ENCODE peak calls at places on chromosome 21, in eight cellular contexts. One of them, this sample, is unnamed.
A peak's percentile ranks its signal among the peaks of the same experiment; 100 is the strongest.

GRCh38 chr21:36022704-36023103 is 37.6 kb downstream of the SETD4 start:
- DNase-seq in psoas muscle: no peak
- DNase-seq in left ventricle myocardium inferior: no peak
- DNase-seq in upper lobe of left lung: no peak
- DNase-seq in left lung: no peak
- DNase-seq in mammary epithelial cell: no peak
- DNase-seq in CD4-positive, alpha-beta memory T cell: no peak
- DNase-seq in lung: no peak
- DNase-seq in this sample: no peak

GRCh38 chr21:39472786-39473185 is 21.0 kb downstream of the SH3BGR start:
- DNase-seq in left lung: no peak
- DNase-seq in CD4-positive, alpha-beta memory T cell: no peak
- DNase-seq in psoas muscle: no peak
- DNase-seq in lung: no peak
- DNase-seq in mammary epithelial cell: no peak
- DNase-seq in left ventricle myocardium inferior: no peak
- DNase-seq in upper lobe of left lung: no peak
- DNase-seq in this sample: no peak

GRCh38 chr21:37071561-37072238 is 1.2 kb downstream of the PIGP start:
- DNase-seq in left lung: peak; percentile 64
- DNase-seq in lung: peak; percentile 57
- DNase-seq in psoas muscle: peak; percentile 83
- DNase-seq in left ventricle myocardium inferior: peak; percentile 46
- DNase-seq in upper lobe of left lung: peak; percentile 79
- DNase-seq in mammary epithelial cell: peak; percentile 57
- DNase-seq in CD4-positive, alpha-beta memory T cell: no peak
- DNase-seq in this sample: no peak

GRCh38 chr21:31161157-31161556 is 122.9 kb upstream of the KRTAP19-8 start:
- DNase-seq in left lung: no peak
- DNase-seq in psoas muscle: no peak
- DNase-seq in left ventricle myocardium inferior: no peak
- DNase-seq in CD4-positive, alpha-beta memory T cell: no peak
- DNase-seq in mammary epithelial cell: peak; percentile 71
- DNase-seq in lung: no peak
- DNase-seq in upper lobe of left lung: no peak
- DNase-seq in this sample: no peak

GRCh38 chr21:41668686-41669532 is 97.9 kb downstream of the RIPK4 start:
- DNase-seq in psoas muscle: no peak
- DNase-seq in mammary epithelial cell: no peak
- DNase-seq in upper lobe of left lung: no peak
- DNase-seq in left lung: no peak
- DNase-seq in lung: no peak
- DNase-seq in CD4-positive, alpha-beta memory T cell: no peak
- DNase-seq in left ventricle myocardium inferior: no peak
- DNase-seq in this sample: no peak

GRCh38 chr21:38355353-38355752 is 98.6 kb downstream of the KCNJ15 start:
- DNase-seq in upper lobe of left lung: no peak
- DNase-seq in lung: no peak
- DNase-seq in psoas muscle: no peak
- DNase-seq in left lung: no peak
- DNase-seq in CD4-positive, alpha-beta memory T cell: no peak
- DNase-seq in left ventricle myocardium inferior: no peak
- DNase-seq in mammary epithelial cell: no peak
- DNase-seq in this sample: no peak

GRCh38 chr21:29293495-29293894 is 5.2 kb upstream of the BACH1 start:
- DNase-seq in left lung: no peak
- DNase-seq in left ventricle myocardium inferior: no peak
- DNase-seq in CD4-positive, alpha-beta memory T cell: no peak
- DNase-seq in mammary epithelial cell: no peak
- DNase-seq in psoas muscle: no peak
- DNase-seq in lung: no peak
- DNase-seq in upper lobe of left lung: no peak
- DNase-seq in this sample: no peak

GRCh38 chr21:28337319-28337718 is 655.4 kb downstream of the LTN1 start:
- DNase-seq in left ventricle myocardium inferior: no peak
- DNase-seq in mammary epithelial cell: peak; percentile 30
- DNase-seq in left lung: no peak
- DNase-seq in psoas muscle: no peak
- DNase-seq in CD4-positive, alpha-beta memory T cell: no peak
- DNase-seq in lung: no peak
- DNase-seq in upper lobe of left lung: no peak
- DNase-seq in this sample: no peak

GRCh38 chr21:36806103-36806502 is 107.2 kb downstream of the SIM2 start:
- DNase-seq in left lung: no peak
- DNase-seq in CD4-positive, alpha-beta memory T cell: no peak
- DNase-seq in upper lobe of left lung: no peak
- DNase-seq in lung: no peak
- DNase-seq in psoas muscle: no peak
- DNase-seq in mammary epithelial cell: no peak
- DNase-seq in left ventricle myocardium inferior: no peak
- DNase-seq in this sample: no peak

GRCh38 chr21:27837933-27838332 is 871.0 kb upstream of the ADAMTS5 start:
- DNase-seq in mammary epithelial cell: no peak
- DNase-seq in CD4-positive, alpha-beta memory T cell: no peak
- DNase-seq in lung: no peak
- DNase-seq in upper lobe of left lung: no peak
- DNase-seq in left ventricle myocardium inferior: no peak
- DNase-seq in psoas muscle: no peak
- DNase-seq in left lung: no peak
- DNase-seq in this sample: no peak

GRCh38 chr21:17730782-17731181 is 88.4 kb downstream of the C21orf91 start:
- DNase-seq in psoas muscle: no peak
- DNase-seq in mammary epithelial cell: peak; percentile 16
- DNase-seq in left lung: no peak
- DNase-seq in lung: no peak
- DNase-seq in upper lobe of left lung: no peak
- DNase-seq in left ventricle myocardium inferior: no peak
- DNase-seq in CD4-positive, alpha-beta memory T cell: no peak
- DNase-seq in this sample: no peak

GRCh38 chr21:38716942-38717341 is 88.8 kb upstream of the ETS2 start:
- DNase-seq in left ventricle myocardium inferior: no peak
- DNase-seq in mammary epithelial cell: peak; percentile 17
- DNase-seq in upper lobe of left lung: no peak
- DNase-seq in left lung: no peak
- DNase-seq in psoas muscle: no peak
- DNase-seq in CD4-positive, alpha-beta memory T cell: no peak
- DNase-seq in lung: no peak
- DNase-seq in this sample: no peak

GRCh38 chr21:24217141-24217540 is 1390.1 kb downstream of the MRPL39 start:
- DNase-seq in lung: no peak
- DNase-seq in left lung: no peak
- DNase-seq in CD4-positive, alpha-beta memory T cell: no peak
- DNase-seq in mammary epithelial cell: no peak
- DNase-seq in upper lobe of left lung: no peak
- DNase-seq in psoas muscle: no peak
- DNase-seq in left ventricle myocardium inferior: no peak
- DNase-seq in this sample: no peak
- H3K9me3 ChIP-seq in lung: no peaks in the 10 kb centered on the region
- H3K9me3 ChIP-seq in left lung: no peaks in the 10 kb centered on the region
- H3K9me3 ChIP-seq in CD4-positive, alpha-beta memory T cell: no peaks in the 10 kb centered on the region
- H3K9me3 ChIP-seq in mammary epithelial cell: peaks cover 14% of the 10 kb centered on the region
- H3K9me3 ChIP-seq in upper lobe of left lung: no peaks in the 10 kb centered on the region
- H3K9me3 ChIP-seq in psoas muscle: no peaks in the 10 kb centered on the region
- H3K9me3 ChIP-seq in left ventricle myocardium inferior: no peaks in the 10 kb centered on the region
- H3K9me3 ChIP-seq in this sample: no peaks in the 10 kb centered on the region

DNA sequence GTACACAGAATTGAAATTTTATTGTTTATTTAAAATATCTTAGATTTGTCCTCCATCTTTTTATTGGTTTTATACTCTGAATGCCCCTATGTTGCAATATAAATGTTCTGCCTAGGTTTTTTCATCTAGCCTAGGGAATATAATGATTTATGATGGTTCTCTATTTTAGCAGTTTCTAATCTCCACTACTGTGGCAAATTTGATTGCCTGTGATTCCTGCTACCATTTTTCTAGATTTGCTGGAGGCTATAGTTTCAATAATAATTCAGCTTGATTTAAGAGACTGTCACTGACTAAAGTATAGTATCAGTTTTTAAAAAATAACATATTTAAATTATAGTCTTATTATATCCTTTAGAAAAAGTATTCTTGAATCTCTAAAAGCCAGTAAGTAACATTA is 90.5 kb downstream of the USP25 start:
- DNase-seq in CD4-positive, alpha-beta memory T cell: no peak
- DNase-seq in lung: no peak
- DNase-seq in psoas muscle: no peak
- DNase-seq in upper lobe of left lung: no peak
- DNase-seq in mammary epithelial cell: no peak
- DNase-seq in left ventricle myocardium inferior: no peak
- DNase-seq in left lung: no peak
- DNase-seq in this sample: no peak
- H3K9me3 ChIP-seq in CD4-positive, alpha-beta memory T cell: no peaks in the 10 kb centered on the region
- H3K9me3 ChIP-seq in lung: peaks cover under 1% of the 10 kb centered on the region
- H3K9me3 ChIP-seq in psoas muscle: no peaks in the 10 kb centered on the region
- H3K9me3 ChIP-seq in upper lobe of left lung: no peaks in the 10 kb centered on the region
- H3K9me3 ChIP-seq in mammary epithelial cell: no peaks in the 10 kb centered on the region
- H3K9me3 ChIP-seq in left ventricle myocardium inferior: no peaks in the 10 kb centered on the region
- H3K9me3 ChIP-seq in left lung: no peaks in the 10 kb centered on the region
- H3K9me3 ChIP-seq in this sample: no peaks in the 10 kb centered on the region

GRCh38 chr21:33025106-33025470 is 647 bp upstream of the OLIG2 start:
- DNase-seq in mammary epithelial cell: no peak
- DNase-seq in psoas muscle: no peak
- DNase-seq in left lung: no peak
- DNase-seq in upper lobe of left lung: no peak
- DNase-seq in left ventricle myocardium inferior: no peak
- DNase-seq in lung: no peak
- DNase-seq in CD4-positive, alpha-beta memory T cell: no peak
- DNase-seq in this sample: no peak
- H3K9me3 ChIP-seq in mammary epithelial cell: no peaks in the 10 kb centered on the region
- H3K9me3 ChIP-seq in psoas muscle: no peaks in the 10 kb centered on the region
- H3K9me3 ChIP-seq in left lung: no peaks in the 10 kb centered on the region
- H3K9me3 ChIP-seq in upper lobe of left lung: no peaks in the 10 kb centered on the region
- H3K9me3 ChIP-seq in left ventricle myocardium inferior: no peaks in the 10 kb centered on the region
- H3K9me3 ChIP-seq in lung: peaks cover 3% of the 10 kb centered on the region
- H3K9me3 ChIP-seq in CD4-positive, alpha-beta memory T cell: no peaks in the 10 kb centered on the region
- H3K9me3 ChIP-seq in this sample: no peaks in the 10 kb centered on the region

GRCh38 chr21:44741921-44742320 is 30.5 kb upstream of the TSPEAR start:
- DNase-seq in left ventricle myocardium inferior: no peak
- DNase-seq in lung: no peak
- DNase-seq in upper lobe of left lung: no peak
- DNase-seq in mammary epithelial cell: no peak
- DNase-seq in left lung: no peak
- DNase-seq in psoas muscle: no peak
- DNase-seq in CD4-positive, alpha-beta memory T cell: no peak
- DNase-seq in this sample: no peak

GRCh38 chr21:44738621-44739020 is 27.2 kb upstream of the TSPEAR start:
- DNase-seq in psoas muscle: no peak
- DNase-seq in left ventricle myocardium inferior: no peak
- DNase-seq in upper lobe of left lung: no peak
- DNase-seq in mammary epithelial cell: no peak
- DNase-seq in lung: no peak
- DNase-seq in left lung: no peak
- DNase-seq in CD4-positive, alpha-beta memory T cell: no peak
- DNase-seq in this sample: no peak

GRCh38 chr21:44740721-44741120 is 29.3 kb upstream of the TSPEAR start:
- DNase-seq in psoas muscle: no peak
- DNase-seq in mammary epithelial cell: no peak
- DNase-seq in left lung: no peak
- DNase-seq in CD4-positive, alpha-beta memory T cell: no peak
- DNase-seq in left ventricle myocardium inferior: no peak
- DNase-seq in lung: no peak
- DNase-seq in upper lobe of left lung: no peak
- DNase-seq in this sample: no peak

GRCh38 chr21:44737706-44738354 is 26.5 kb upstream of the TSPEAR start:
- DNase-seq in left lung: no peak
- DNase-seq in CD4-positive, alpha-beta memory T cell: no peak
- DNase-seq in left ventricle myocardium inferior: no peak
- DNase-seq in lung: no peak
- DNase-seq in upper lobe of left lung: no peak
- DNase-seq in mammary epithelial cell: peak; percentile 49
- DNase-seq in psoas muscle: no peak
- DNase-seq in this sample: no peak

DNA sequence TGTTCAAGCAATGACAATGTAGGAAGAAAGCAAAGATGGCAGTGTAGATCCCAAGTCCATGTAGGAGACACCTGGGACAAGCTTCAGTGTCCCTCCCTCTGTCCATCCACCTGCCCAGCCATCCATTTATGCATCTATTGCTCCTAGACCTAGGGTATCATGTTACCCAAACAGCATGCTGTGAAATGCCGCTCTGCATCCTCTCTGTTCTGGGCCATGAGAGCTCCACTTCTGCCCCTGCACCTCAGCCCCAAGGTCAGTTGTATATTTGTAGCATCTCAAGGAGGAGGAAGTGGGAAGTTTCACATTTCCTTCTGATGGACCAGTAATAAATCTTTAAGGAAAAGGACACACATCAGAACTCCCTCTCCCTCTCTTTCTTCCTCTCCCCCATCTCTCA is 27.9 kb upstream of the TSPEAR start:
- DNase-seq in left lung: no peak
- DNase-seq in lung: no peak
- DNase-seq in upper lobe of left lung: no peak
- DNase-seq in left ventricle myocardium inferior: no peak
- DNase-seq in psoas muscle: no peak
- DNase-seq in CD4-positive, alpha-beta memory T cell: no peak
- DNase-seq in mammary epithelial cell: no peak
- DNase-seq in this sample: no peak
- H3K9me3 ChIP-seq in left lung: peaks cover 48% of the 10 kb centered on the region
- H3K9me3 ChIP-seq in lung: peaks cover 27% of the 10 kb centered on the region
- H3K9me3 ChIP-seq in upper lobe of left lung: peaks cover 10% of the 10 kb centered on the region
- H3K9me3 ChIP-seq in left ventricle myocardium inferior: peaks cover 50% of the 10 kb centered on the region
- H3K9me3 ChIP-seq in psoas muscle: peaks cover 15% of the 10 kb centered on the region
- H3K9me3 ChIP-seq in CD4-positive, alpha-beta memory T cell: no peaks in the 10 kb centered on the region
- H3K9me3 ChIP-seq in mammary epithelial cell: peaks cover 17% of the 10 kb centered on the region
- H3K9me3 ChIP-seq in this sample: no peaks in the 10 kb centered on the region

GRCh38 chr21:9759972-9760371 is 761.4 kb upstream of the TPTE start:
- DNase-seq in psoas muscle: no peak
- DNase-seq in mammary epithelial cell: no peak
- DNase-seq in upper lobe of left lung: no peak
- DNase-seq in CD4-positive, alpha-beta memory T cell: no peak
- DNase-seq in left lung: no peak
- DNase-seq in left ventricle myocardium inferior: no peak
- DNase-seq in lung: no peak
- DNase-seq in this sample: no peak
- H3K9me3 ChIP-seq in psoas muscle: peaks cover 3% of the 10 kb centered on the region
- H3K9me3 ChIP-seq in mammary epithelial cell: peaks cover 65% of the 10 kb centered on the region
- H3K9me3 ChIP-seq in upper lobe of left lung: no peaks in the 10 kb centered on the region
- H3K9me3 ChIP-seq in CD4-positive, alpha-beta memory T cell: no peaks in the 10 kb centered on the region
- H3K9me3 ChIP-seq in left lung: peaks cover 61% of the 10 kb centered on the region
- H3K9me3 ChIP-seq in left ventricle myocardium inferior: peaks cover 12% of the 10 kb centered on the region
- H3K9me3 ChIP-seq in lung: peaks cover 6% of the 10 kb centered on the region
- H3K9me3 ChIP-seq in this sample: peaks cover 11% of the 10 kb centered on the region

GRCh38 chr21:46128983-46129571 is 26.3 kb downstream of the FTCD start:
- DNase-seq in psoas muscle: peak; percentile 52
- DNase-seq in upper lobe of left lung: no peak
- DNase-seq in left lung: no peak
- DNase-seq in lung: no peak
- DNase-seq in left ventricle myocardium inferior: peak; percentile 25
- DNase-seq in mammary epithelial cell: no peak
- DNase-seq in CD4-positive, alpha-beta memory T cell: no peak
- DNase-seq in this sample: no peak
- H3K9me3 ChIP-seq in psoas muscle: no peaks in the 10 kb centered on the region
- H3K9me3 ChIP-seq in upper lobe of left lung: no peaks in the 10 kb centered on the region
- H3K9me3 ChIP-seq in left lung: no peaks in the 10 kb centered on the region
- H3K9me3 ChIP-seq in lung: no peaks in the 10 kb centered on the region
- H3K9me3 ChIP-seq in left ventricle myocardium inferior: no peaks in the 10 kb centered on the region
- H3K9me3 ChIP-seq in mammary epithelial cell: peaks cover 38% of the 10 kb centered on the region
- H3K9me3 ChIP-seq in CD4-positive, alpha-beta memory T cell: no peaks in the 10 kb centered on the region
- H3K9me3 ChIP-seq in this sample: no peaks in the 10 kb centered on the region

This sample was measured in T-helper 17 cell.